ENCODE peak calls at places on chromosome 19, in six cellular contexts. X is HTR-8/SVneo, D is neural progenitor cell, I is left colon, E is SHP77, Q is WTC11. N is an unnamed sample.

GRCh38 chr19:947090-947706 is 21.4 kb downstream of the ARID3A start:
- DNase-seq in Q (no peak), I (no peak), E (no peak), X (no peak), D (no peak), N (no peak)

GRCh38 chr19:290539-291521 is at the start of gene PLPP2:
- DNase-seq in X (peak), I (peak), D (peak), E (no peak), Q (peak), N (no peak)

GRCh38 chr19:55446060-55446459 is 3.0 kb upstream of the SHISA7 start:
- DNase-seq in I (no peak), X (no peak), D (no peak), E (no peak), Q (no peak), N (no peak)

GRCh38 chr19:18674616-18675015 is 8.9 kb upstream of the CRTC1 start:
- DNase-seq in X (no peak), D (no peak), Q (no peak), I (no peak), E (no peak), N (no peak)

GRCh38 chr19:495440-496332 is 600 bp upstream of the MADCAM1 start:
- DNase-seq in Q (peak), D (peak), X (peak), I (no peak), E (no peak), N (no peak)

GRCh38 chr19:29704562-29705558 is 10.2 kb downstream of the C19orf12 start:
- DNase-seq in E (no peak), D (no peak), X (no peak), Q (no peak), I (no peak), N (no peak)

GRCh38 chr19:29405728-29405995 is 120.1 kb upstream of the VSTM2B start:
- DNase-seq in E (no peak), X (no peak), D (no peak), Q (no peak), I (no peak), N (no peak)

GRCh38 chr19:16379521-16380313 is 55.1 kb downstream of the KLF2 start:
- DNase-seq in X (no peak), E (no peak), Q (no peak), I (no peak), D (no peak), N (no peak)

GRCh38 chr19:38639679-38640078 is 7.8 kb upstream of the ACTN4 start:
- DNase-seq in X (no peak), D (no peak), I (no peak), E (no peak), Q (no peak), N (no peak)

GRCh38 chr19:15294591-15294990 is 37.7 kb downstream of the BRD4 start:
- DNase-seq in Q (no peak), X (no peak), I (no peak), D (no peak), E (no peak), N (no peak)

GRCh38 chr19:47111081-47111589 is 2.4 kb downstream of the ZC3H4 start:
- DNase-seq in X (no peak), D (peak), E (no peak), Q (no peak), I (peak), N (no peak)

GRCh38 chr19:50702870-50703829 is 16.5 kb downstream of the SHANK1 start:
- DNase-seq in D (no peak), E (no peak), Q (no peak), I (no peak), X (peak), N (no peak)

GRCh38 chr19:45420356-45420755 is 3.4 kb downstream of the ERCC1 start:
- DNase-seq in I (no peak), D (no peak), X (no peak), E (no peak), Q (no peak), N (no peak)

GRCh38 chr19:46220038-46220615 is 9.4 kb upstream of the IGFL1 start:
- DNase-seq in I (no peak), E (no peak), D (no peak), X (no peak), Q (no peak), N (no peak)

GRCh38 chr19:18659281-18660050 is 22.6 kb downstream of the KLHL26 start:
- DNase-seq in Q (no peak), X (no peak), D (no peak), I (no peak), E (no peak), N (no peak)

GRCh38 chr19:3656073-3656746 is 29.6 kb upstream of the CACTIN start:
- DNase-seq in D (no peak), E (no peak), I (no peak), X (peak), Q (no peak), N (no peak)

GRCh38 chr19:8212916-8213315 is 3.7 kb downstream of the CERS4 start:
- DNase-seq in Q (no peak), E (no peak), X (no peak), D (no peak), I (no peak), N (no peak)

GRCh38 chr19:38264486-38265212 is at the start of gene SPINT2:
- DNase-seq in I (no peak), E (no peak), Q (peak), D (peak), X (no peak), N (no peak)

GRCh38 chr19:54451997-54452396 is 3.0 kb downstream of the LENG8 start:
- DNase-seq in X (no peak), E (no peak), D (no peak), Q (no peak), I (no peak), N (no peak)

GRCh38 chr19:28294395-28294794 is 918.6 kb downstream of the UQCRFS1 start:
- DNase-seq in D (no peak), Q (no peak), I (peak), E (no peak), X (no peak), N (no peak)

GRCh38 chr19:5975388-5975728 is 2.6 kb downstream of the RANBP3 start:
- DNase-seq in E (no peak), D (no peak), Q (no peak), X (no peak), I (no peak), N (no peak)

GRCh38 chr19:35034588-35035382 is 4.5 kb downstream of the SCN1B start:
- DNase-seq in Q (no peak), X (no peak), I (no peak), D (no peak), E (no peak), N (no peak)

GRCh38 chr19:4191044-4191443 is 8.6 kb downstream of the ANKRD24 start:
- DNase-seq in I (no peak), X (no peak), D (no peak), E (no peak), Q (no peak), N (no peak)

GRCh38 chr19:3365447-3366103 is 808 bp upstream of the NFIC start:
- DNase-seq in E (no peak), D (no peak), Q (no peak), X (peak), I (peak), N (no peak)

GRCh38 chr19:38617283-38617763 is 430 bp downstream of the MAP4K1 start:
- DNase-seq in X (no peak), E (no peak), Q (no peak), D (no peak), I (peak), N (no peak)

GRCh38 chr19:42357290-42357689 is 31.9 kb downstream of the MEGF8 start:
- DNase-seq in E (no peak), I (no peak), X (no peak), Q (no peak), D (no peak), N (no peak)

GRCh38 chr19:6891761-6892385 is 4.5 kb downstream of the ADGRE1 start:
- DNase-seq in I (no peak), Q (no peak), D (no peak), E (no peak), X (no peak), N (no peak)

GRCh38 chr19:37867831-37868230 is 38.6 kb downstream of the WDR87 start:
- DNase-seq in Q (no peak), D (no peak), X (no peak), I (no peak), E (no peak), N (no peak)

N was measured in HS-27A.